ENCODE peak calls at places on chromosome 22, in nine cellular contexts. One of them, this sample, is unnamed.

GRCh38 chr22:49788492-49788891 is 39.2 kb downstream of the BRD1 start:
- DNase-seq in HepG2: no peak
- DNase-seq in fibroblast of the conjunctiva: no peak
- DNase-seq in naive B cell: no peak
- DNase-seq in activated T-helper 1 cell treated with anti-CD3 and anti-CD28 coated beads, Interleukin-12 subunit alpha, Interleukin-12 subunit beta, Interleukin-2, Interleukin-4 antibody, amounts not matched to agents 30 ng/mL and 10 ng/mL and 1 ng/mL, durations not matched to agents 14 hours and 24 hours and 36 hours: no peak
- DNase-seq in stimulated activated CD8-positive, alpha-beta memory T cell treated with anti-CD3 and anti-CD28 coated beads, Interleukin-4, amount 100 ng/mL, for 48 hours: no peak
- DNase-seq in activated T-cell treated with anti-CD3 and anti-CD28 coated beads for 1 hour: no peak
- DNase-seq in activated naive CD4-positive, alpha-beta T cell treated with anti-CD3 and anti-CD28 coated beads, Interleukin-2, amount 50 U/mL, for 16 hours: no peak
- DNase-seq in left cardiac atrium: peak
- DNase-seq in this sample: no peak

GRCh38 chr22:49871482-49871881 is 17.8 kb downstream of the ZBED4 start:
- DNase-seq in HepG2: no peak
- DNase-seq in fibroblast of the conjunctiva: no peak
- DNase-seq in naive B cell: no peak
- DNase-seq in activated T-helper 1 cell treated with anti-CD3 and anti-CD28 coated beads, Interleukin-12 subunit alpha, Interleukin-12 subunit beta, Interleukin-2, Interleukin-4 antibody, amounts not matched to agents 30 ng/mL and 10 ng/mL and 1 ng/mL, durations not matched to agents 14 hours and 24 hours and 36 hours: no peak
- DNase-seq in stimulated activated CD8-positive, alpha-beta memory T cell treated with anti-CD3 and anti-CD28 coated beads, Interleukin-4, amount 100 ng/mL, for 48 hours: peak
- DNase-seq in activated T-cell treated with anti-CD3 and anti-CD28 coated beads for 1 hour: no peak
- DNase-seq in activated naive CD4-positive, alpha-beta T cell treated with anti-CD3 and anti-CD28 coated beads, Interleukin-2, amount 50 U/mL, for 16 hours: no peak
- DNase-seq in left cardiac atrium: no peak
- DNase-seq in this sample: no peak

GRCh38 chr22:49470741-49471134 is 356.9 kb downstream of the BRD1 start:
- DNase-seq in HepG2: no peak
- DNase-seq in fibroblast of the conjunctiva: no peak
- DNase-seq in naive B cell: no peak
- DNase-seq in activated T-helper 1 cell treated with anti-CD3 and anti-CD28 coated beads, Interleukin-12 subunit alpha, Interleukin-12 subunit beta, Interleukin-2, Interleukin-4 antibody, amounts not matched to agents 30 ng/mL and 10 ng/mL and 1 ng/mL, durations not matched to agents 14 hours and 24 hours and 36 hours: no peak
- DNase-seq in stimulated activated CD8-positive, alpha-beta memory T cell treated with anti-CD3 and anti-CD28 coated beads, Interleukin-4, amount 100 ng/mL, for 48 hours: no peak
- DNase-seq in activated T-cell treated with anti-CD3 and anti-CD28 coated beads for 1 hour: no peak
- DNase-seq in activated naive CD4-positive, alpha-beta T cell treated with anti-CD3 and anti-CD28 coated beads, Interleukin-2, amount 50 U/mL, for 16 hours: no peak
- DNase-seq in left cardiac atrium: no peak
- DNase-seq in this sample: no peak

GRCh38 chr22:18031670-18032454 is 7.5 kb upstream of the MICAL3 start:
- DNase-seq in HepG2: no peak
- DNase-seq in fibroblast of the conjunctiva: peak
- DNase-seq in naive B cell: no peak
- DNase-seq in activated T-helper 1 cell treated with anti-CD3 and anti-CD28 coated beads, Interleukin-12 subunit alpha, Interleukin-12 subunit beta, Interleukin-2, Interleukin-4 antibody, amounts not matched to agents 30 ng/mL and 10 ng/mL and 1 ng/mL, durations not matched to agents 14 hours and 24 hours and 36 hours: no peak
- DNase-seq in stimulated activated CD8-positive, alpha-beta memory T cell treated with anti-CD3 and anti-CD28 coated beads, Interleukin-4, amount 100 ng/mL, for 48 hours: no peak
- DNase-seq in activated T-cell treated with anti-CD3 and anti-CD28 coated beads for 1 hour: no peak
- DNase-seq in activated naive CD4-positive, alpha-beta T cell treated with anti-CD3 and anti-CD28 coated beads, Interleukin-2, amount 50 U/mL, for 16 hours: no peak
- DNase-seq in left cardiac atrium: no peak
- DNase-seq in this sample: no peak

GRCh38 chr22:24803064-24803542 is 2.9 kb upstream of the SGSM1 start:
- DNase-seq in HepG2: peak
- DNase-seq in fibroblast of the conjunctiva: no peak
- DNase-seq in naive B cell: peak
- DNase-seq in activated T-helper 1 cell treated with anti-CD3 and anti-CD28 coated beads, Interleukin-12 subunit alpha, Interleukin-12 subunit beta, Interleukin-2, Interleukin-4 antibody, amounts not matched to agents 30 ng/mL and 10 ng/mL and 1 ng/mL, durations not matched to agents 14 hours and 24 hours and 36 hours: peak
- DNase-seq in stimulated activated CD8-positive, alpha-beta memory T cell treated with anti-CD3 and anti-CD28 coated beads, Interleukin-4, amount 100 ng/mL, for 48 hours: peak
- DNase-seq in activated T-cell treated with anti-CD3 and anti-CD28 coated beads for 1 hour: peak
- DNase-seq in activated naive CD4-positive, alpha-beta T cell treated with anti-CD3 and anti-CD28 coated beads, Interleukin-2, amount 50 U/mL, for 16 hours: peak
- DNase-seq in left cardiac atrium: peak
- DNase-seq in this sample: peak

GRCh38 chr22:45686842-45687241 is 15.2 kb downstream of the ATXN10 start:
- DNase-seq in HepG2: no peak
- DNase-seq in fibroblast of the conjunctiva: no peak
- DNase-seq in naive B cell: no peak
- DNase-seq in activated T-helper 1 cell treated with anti-CD3 and anti-CD28 coated beads, Interleukin-12 subunit alpha, Interleukin-12 subunit beta, Interleukin-2, Interleukin-4 antibody, amounts not matched to agents 30 ng/mL and 10 ng/mL and 1 ng/mL, durations not matched to agents 14 hours and 24 hours and 36 hours: no peak
- DNase-seq in stimulated activated CD8-positive, alpha-beta memory T cell treated with anti-CD3 and anti-CD28 coated beads, Interleukin-4, amount 100 ng/mL, for 48 hours: no peak
- DNase-seq in activated T-cell treated with anti-CD3 and anti-CD28 coated beads for 1 hour: no peak
- DNase-seq in activated naive CD4-positive, alpha-beta T cell treated with anti-CD3 and anti-CD28 coated beads, Interleukin-2, amount 50 U/mL, for 16 hours: no peak
- DNase-seq in left cardiac atrium: no peak
- DNase-seq in this sample: no peak

GRCh38 chr22:49540571-49541450 is 286.9 kb downstream of the BRD1 start:
- DNase-seq in HepG2: no peak
- DNase-seq in fibroblast of the conjunctiva: no peak
- DNase-seq in naive B cell: no peak
- DNase-seq in activated T-helper 1 cell treated with anti-CD3 and anti-CD28 coated beads, Interleukin-12 subunit alpha, Interleukin-12 subunit beta, Interleukin-2, Interleukin-4 antibody, amounts not matched to agents 30 ng/mL and 10 ng/mL and 1 ng/mL, durations not matched to agents 14 hours and 24 hours and 36 hours: no peak
- DNase-seq in stimulated activated CD8-positive, alpha-beta memory T cell treated with anti-CD3 and anti-CD28 coated beads, Interleukin-4, amount 100 ng/mL, for 48 hours: no peak
- DNase-seq in activated T-cell treated with anti-CD3 and anti-CD28 coated beads for 1 hour: no peak
- DNase-seq in activated naive CD4-positive, alpha-beta T cell treated with anti-CD3 and anti-CD28 coated beads, Interleukin-2, amount 50 U/mL, for 16 hours: no peak
- DNase-seq in left cardiac atrium: no peak
- DNase-seq in this sample: no peak

GRCh38 chr22:36772451-36772850 is 3.5 kb downstream of the IFT27 start:
- DNase-seq in HepG2: no peak
- DNase-seq in fibroblast of the conjunctiva: no peak
- DNase-seq in naive B cell: no peak
- DNase-seq in activated T-helper 1 cell treated with anti-CD3 and anti-CD28 coated beads, Interleukin-12 subunit alpha, Interleukin-12 subunit beta, Interleukin-2, Interleukin-4 antibody, amounts not matched to agents 30 ng/mL and 10 ng/mL and 1 ng/mL, durations not matched to agents 14 hours and 24 hours and 36 hours: no peak
- DNase-seq in stimulated activated CD8-positive, alpha-beta memory T cell treated with anti-CD3 and anti-CD28 coated beads, Interleukin-4, amount 100 ng/mL, for 48 hours: no peak
- DNase-seq in activated T-cell treated with anti-CD3 and anti-CD28 coated beads for 1 hour: no peak
- DNase-seq in activated naive CD4-positive, alpha-beta T cell treated with anti-CD3 and anti-CD28 coated beads, Interleukin-2, amount 50 U/mL, for 16 hours: no peak
- DNase-seq in left cardiac atrium: no peak
- DNase-seq in this sample: no peak

GRCh38 chr22:39490135-39490798 is 11.8 kb upstream of the MIEF1 start:
- DNase-seq in HepG2: peak
- DNase-seq in fibroblast of the conjunctiva: peak
- DNase-seq in naive B cell: peak
- DNase-seq in activated T-helper 1 cell treated with anti-CD3 and anti-CD28 coated beads, Interleukin-12 subunit alpha, Interleukin-12 subunit beta, Interleukin-2, Interleukin-4 antibody, amounts not matched to agents 30 ng/mL and 10 ng/mL and 1 ng/mL, durations not matched to agents 14 hours and 24 hours and 36 hours: peak
- DNase-seq in stimulated activated CD8-positive, alpha-beta memory T cell treated with anti-CD3 and anti-CD28 coated beads, Interleukin-4, amount 100 ng/mL, for 48 hours: peak
- DNase-seq in activated T-cell treated with anti-CD3 and anti-CD28 coated beads for 1 hour: peak
- DNase-seq in activated naive CD4-positive, alpha-beta T cell treated with anti-CD3 and anti-CD28 coated beads, Interleukin-2, amount 50 U/mL, for 16 hours: peak
- DNase-seq in left cardiac atrium: peak
- DNase-seq in this sample: peak

GRCh38 chr22:33723915-33724314 is 196.4 kb downstream of the LARGE1 start:
- DNase-seq in HepG2: no peak
- DNase-seq in fibroblast of the conjunctiva: no peak
- DNase-seq in naive B cell: no peak
- DNase-seq in activated T-helper 1 cell treated with anti-CD3 and anti-CD28 coated beads, Interleukin-12 subunit alpha, Interleukin-12 subunit beta, Interleukin-2, Interleukin-4 antibody, amounts not matched to agents 30 ng/mL and 10 ng/mL and 1 ng/mL, durations not matched to agents 14 hours and 24 hours and 36 hours: no peak
- DNase-seq in stimulated activated CD8-positive, alpha-beta memory T cell treated with anti-CD3 and anti-CD28 coated beads, Interleukin-4, amount 100 ng/mL, for 48 hours: no peak
- DNase-seq in activated T-cell treated with anti-CD3 and anti-CD28 coated beads for 1 hour: no peak
- DNase-seq in activated naive CD4-positive, alpha-beta T cell treated with anti-CD3 and anti-CD28 coated beads, Interleukin-2, amount 50 U/mL, for 16 hours: no peak
- DNase-seq in left cardiac atrium: no peak
- DNase-seq in this sample: no peak

GRCh38 chr22:19448739-19449421 is 1.4 kb upstream of the C22orf39 start:
- DNase-seq in HepG2: no peak
- DNase-seq in fibroblast of the conjunctiva: no peak
- DNase-seq in naive B cell: no peak
- DNase-seq in activated T-helper 1 cell treated with anti-CD3 and anti-CD28 coated beads, Interleukin-12 subunit alpha, Interleukin-12 subunit beta, Interleukin-2, Interleukin-4 antibody, amounts not matched to agents 30 ng/mL and 10 ng/mL and 1 ng/mL, durations not matched to agents 14 hours and 24 hours and 36 hours: peak
- DNase-seq in stimulated activated CD8-positive, alpha-beta memory T cell treated with anti-CD3 and anti-CD28 coated beads, Interleukin-4, amount 100 ng/mL, for 48 hours: peak
- DNase-seq in activated T-cell treated with anti-CD3 and anti-CD28 coated beads for 1 hour: no peak
- DNase-seq in activated naive CD4-positive, alpha-beta T cell treated with anti-CD3 and anti-CD28 coated beads, Interleukin-2, amount 50 U/mL, for 16 hours: peak
- DNase-seq in left cardiac atrium: no peak
- DNase-seq in this sample: peak

GRCh38 chr22:37633693-37634504 is 5.6 kb upstream of the SH3BP1 start:
- DNase-seq in HepG2: peak
- DNase-seq in fibroblast of the conjunctiva: peak
- DNase-seq in naive B cell: peak
- DNase-seq in activated T-helper 1 cell treated with anti-CD3 and anti-CD28 coated beads, Interleukin-12 subunit alpha, Interleukin-12 subunit beta, Interleukin-2, Interleukin-4 antibody, amounts not matched to agents 30 ng/mL and 10 ng/mL and 1 ng/mL, durations not matched to agents 14 hours and 24 hours and 36 hours: peak
- DNase-seq in stimulated activated CD8-positive, alpha-beta memory T cell treated with anti-CD3 and anti-CD28 coated beads, Interleukin-4, amount 100 ng/mL, for 48 hours: peak
- DNase-seq in activated T-cell treated with anti-CD3 and anti-CD28 coated beads for 1 hour: peak
- DNase-seq in activated naive CD4-positive, alpha-beta T cell treated with anti-CD3 and anti-CD28 coated beads, Interleukin-2, amount 50 U/mL, for 16 hours: no peak
- DNase-seq in left cardiac atrium: peak
- DNase-seq in this sample: peak

GRCh38 chr22:37054078-37054440 is 2.5 kb downstream of the KCTD17 start:
- DNase-seq in HepG2: no peak
- DNase-seq in fibroblast of the conjunctiva: no peak
- DNase-seq in naive B cell: no peak
- DNase-seq in activated T-helper 1 cell treated with anti-CD3 and anti-CD28 coated beads, Interleukin-12 subunit alpha, Interleukin-12 subunit beta, Interleukin-2, Interleukin-4 antibody, amounts not matched to agents 30 ng/mL and 10 ng/mL and 1 ng/mL, durations not matched to agents 14 hours and 24 hours and 36 hours: no peak
- DNase-seq in stimulated activated CD8-positive, alpha-beta memory T cell treated with anti-CD3 and anti-CD28 coated beads, Interleukin-4, amount 100 ng/mL, for 48 hours: no peak
- DNase-seq in activated T-cell treated with anti-CD3 and anti-CD28 coated beads for 1 hour: no peak
- DNase-seq in activated naive CD4-positive, alpha-beta T cell treated with anti-CD3 and anti-CD28 coated beads, Interleukin-2, amount 50 U/mL, for 16 hours: no peak
- DNase-seq in left cardiac atrium: no peak
- DNase-seq in this sample: peak

GRCh38 chr22:24072361-24072760 is 61.3 kb downstream of the CABIN1 start:
- DNase-seq in HepG2: no peak
- DNase-seq in fibroblast of the conjunctiva: no peak
- DNase-seq in naive B cell: no peak
- DNase-seq in activated T-helper 1 cell treated with anti-CD3 and anti-CD28 coated beads, Interleukin-12 subunit alpha, Interleukin-12 subunit beta, Interleukin-2, Interleukin-4 antibody, amounts not matched to agents 30 ng/mL and 10 ng/mL and 1 ng/mL, durations not matched to agents 14 hours and 24 hours and 36 hours: no peak
- DNase-seq in stimulated activated CD8-positive, alpha-beta memory T cell treated with anti-CD3 and anti-CD28 coated beads, Interleukin-4, amount 100 ng/mL, for 48 hours: no peak
- DNase-seq in activated T-cell treated with anti-CD3 and anti-CD28 coated beads for 1 hour: no peak
- DNase-seq in activated naive CD4-positive, alpha-beta T cell treated with anti-CD3 and anti-CD28 coated beads, Interleukin-2, amount 50 U/mL, for 16 hours: no peak
- DNase-seq in left cardiac atrium: no peak
- DNase-seq in this sample: no peak

GRCh38 chr22:25650834-25651233 is 86.4 kb downstream of the GRK3 start:
- DNase-seq in HepG2: no peak
- DNase-seq in fibroblast of the conjunctiva: no peak
- DNase-seq in naive B cell: peak
- DNase-seq in activated T-helper 1 cell treated with anti-CD3 and anti-CD28 coated beads, Interleukin-12 subunit alpha, Interleukin-12 subunit beta, Interleukin-2, Interleukin-4 antibody, amounts not matched to agents 30 ng/mL and 10 ng/mL and 1 ng/mL, durations not matched to agents 14 hours and 24 hours and 36 hours: no peak
- DNase-seq in stimulated activated CD8-positive, alpha-beta memory T cell treated with anti-CD3 and anti-CD28 coated beads, Interleukin-4, amount 100 ng/mL, for 48 hours: no peak
- DNase-seq in activated T-cell treated with anti-CD3 and anti-CD28 coated beads for 1 hour: no peak
- DNase-seq in activated naive CD4-positive, alpha-beta T cell treated with anti-CD3 and anti-CD28 coated beads, Interleukin-2, amount 50 U/mL, for 16 hours: no peak
- DNase-seq in left cardiac atrium: no peak
- DNase-seq in this sample: no peak

GRCh38 chr22:46428602-46429326 is 93.2 kb downstream of the TRMU start:
- DNase-seq in HepG2: no peak
- DNase-seq in fibroblast of the conjunctiva: no peak
- DNase-seq in naive B cell: no peak
- DNase-seq in activated T-helper 1 cell treated with anti-CD3 and anti-CD28 coated beads, Interleukin-12 subunit alpha, Interleukin-12 subunit beta, Interleukin-2, Interleukin-4 antibody, amounts not matched to agents 30 ng/mL and 10 ng/mL and 1 ng/mL, durations not matched to agents 14 hours and 24 hours and 36 hours: no peak
- DNase-seq in stimulated activated CD8-positive, alpha-beta memory T cell treated with anti-CD3 and anti-CD28 coated beads, Interleukin-4, amount 100 ng/mL, for 48 hours: no peak
- DNase-seq in activated T-cell treated with anti-CD3 and anti-CD28 coated beads for 1 hour: no peak
- DNase-seq in activated naive CD4-positive, alpha-beta T cell treated with anti-CD3 and anti-CD28 coated beads, Interleukin-2, amount 50 U/mL, for 16 hours: no peak
- DNase-seq in left cardiac atrium: no peak
- DNase-seq in this sample: no peak

GRCh38 chr22:38745676-38746460 is 9.9 kb downstream of the SUN2 start:
- DNase-seq in HepG2: no peak
- DNase-seq in fibroblast of the conjunctiva: no peak
- DNase-seq in naive B cell: no peak
- DNase-seq in activated T-helper 1 cell treated with anti-CD3 and anti-CD28 coated beads, Interleukin-12 subunit alpha, Interleukin-12 subunit beta, Interleukin-2, Interleukin-4 antibody, amounts not matched to agents 30 ng/mL and 10 ng/mL and 1 ng/mL, durations not matched to agents 14 hours and 24 hours and 36 hours: no peak
- DNase-seq in stimulated activated CD8-positive, alpha-beta memory T cell treated with anti-CD3 and anti-CD28 coated beads, Interleukin-4, amount 100 ng/mL, for 48 hours: no peak
- DNase-seq in activated T-cell treated with anti-CD3 and anti-CD28 coated beads for 1 hour: no peak
- DNase-seq in activated naive CD4-positive, alpha-beta T cell treated with anti-CD3 and anti-CD28 coated beads, Interleukin-2, amount 50 U/mL, for 16 hours: no peak
- DNase-seq in left cardiac atrium: no peak
- DNase-seq in this sample: no peak

This sample was measured in NCI-H82.